ENCODE peak calls at places on chromosome 18, in four cellular contexts. R is neural progenitor cell; P is sigmoid colon; U is naive thymus-derived CD4-positive, alpha-beta T cell. L is an unnamed sample.

GRCh38 chr18:35489913-35490490 is 7.8 kb downstream of the INO80C start:
- DNase-seq in R (no peak), P (no peak), U (no peak), L (no peak)

GRCh38 chr18:26540041-26540628 is 8.2 kb downstream of the KCTD1 start:
- DNase-seq in R (no peak), P (no peak), U (no peak), L (no peak)

GRCh38 chr18:79797518-79798345 is at the start of gene KCNG2:
- DNase-seq in R (peak), P (peak), U (no peak), L (no peak)

GRCh38 chr18:1663879-1664705 is 759.4 kb downstream of the ADCYAP1 start:
- DNase-seq in R (peak), P (no peak), U (no peak), L (no peak)

GRCh38 chr18:715626-716025 is 3.2 kb upstream of the ENOSF1 start:
- DNase-seq in R (no peak), P (no peak), U (no peak), L (peak)

GRCh38 chr18:62187543-62188378 is 706 bp downstream of the RELCH start:
- DNase-seq in R (peak), P (no peak), U (no peak), L (no peak)

GRCh38 chr18:79528296-79528695 is 132.6 kb downstream of the NFATC1 start:
- DNase-seq in R (no peak), P (peak), U (no peak), L (no peak)

GRCh38 chr18:77099501-77100370 is 32.8 kb downstream of the MBP start:
- DNase-seq in R (no peak), P (no peak), U (peak), L (no peak)

GRCh38 chr18:5462227-5462626 is 81.6 kb downstream of the EPB41L3 start:
- DNase-seq in R (no peak), P (no peak), U (no peak), L (no peak)

GRCh38 chr18:45384137-45384998 is 230.9 kb upstream of the SLC14A2 start:
- DNase-seq in R (peak), P (no peak), U (peak), L (no peak)

GRCh38 chr18:13418013-13418710 is 199.6 kb downstream of the LDLRAD4 start:
- DNase-seq in R (no peak), P (no peak), U (no peak), L (no peak)
- H3K27ac ChIP-seq in R (no peak), P (no peak), U (no peak), L (no peak)

GRCh38 chr18:3214855-3215637 is 4.7 kb downstream of the MYOM1 start:
- DNase-seq in R (no peak), P (no peak), U (no peak), L (no peak)
- H3K27ac ChIP-seq in R (no peak), P (no peak), U (no peak), L (no peak)

GRCh38 chr18:69947361-69948106 is at the start of gene CD226:
- DNase-seq in R (no peak), P (no peak), U (peak), L (no peak)
- H3K27ac ChIP-seq in R (no peak), P (no peak), U (peak), L (no peak)

DNA sequence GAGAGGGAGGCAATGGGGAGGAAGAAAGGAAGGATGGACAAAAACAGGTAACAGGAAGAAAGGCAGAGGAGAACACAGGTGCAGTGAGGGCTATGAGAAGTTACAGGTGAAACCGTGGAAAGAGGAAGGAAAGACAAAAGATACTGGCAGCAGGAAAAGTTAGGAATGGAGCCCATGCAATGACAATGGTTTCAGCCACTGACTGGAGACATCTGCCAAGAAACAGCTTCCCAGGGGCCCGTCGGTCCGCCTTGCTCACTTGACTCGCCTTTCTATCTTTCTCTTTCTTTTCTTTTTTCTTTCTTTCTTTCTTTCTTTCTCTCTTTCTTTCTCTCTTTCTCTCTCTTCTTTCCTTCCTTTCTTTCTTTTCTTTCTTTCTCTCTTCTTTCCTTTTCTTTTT is 37.5 kb downstream of the ST8SIA5 start:
- DNase-seq in R (no peak), P (no peak), U (no peak), L (no peak)
- H3K27ac ChIP-seq in R (no peak), P (no peak), U (no peak), L (no peak)

DNA sequence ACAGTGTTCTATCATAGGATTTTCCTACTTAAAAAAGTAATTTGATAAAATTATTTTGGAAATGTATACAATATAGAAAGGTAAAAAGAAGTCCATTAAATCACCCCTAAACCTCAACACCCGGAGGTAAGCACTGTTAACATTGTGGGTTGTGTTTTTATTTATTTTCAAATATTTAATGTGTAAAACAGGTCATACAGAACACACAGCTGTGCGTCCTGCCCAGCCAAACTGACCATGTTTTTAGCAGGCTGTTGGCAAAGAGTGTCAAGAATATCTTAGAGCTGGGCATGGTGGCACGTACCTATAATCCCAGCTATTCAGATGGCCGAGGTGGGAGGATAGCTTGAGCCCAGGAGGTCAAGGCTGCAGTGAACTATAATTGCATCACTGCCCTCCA is 78.8 kb upstream of the ZNF532 start:
- DNase-seq in R (no peak), P (no peak), U (no peak), L (no peak)
- H3K27ac ChIP-seq in R (no peak), P (no peak), U (no peak), L (peak)

GRCh38 chr18:22186484-22186971 is 17.1 kb downstream of the GATA6 start:
- DNase-seq in R (no peak), P (no peak), U (no peak), L (no peak)

GRCh38 chr18:22182884-22183610 is 13.7 kb downstream of the GATA6 start:
- DNase-seq in R (no peak), P (no peak), U (no peak), L (no peak)

GRCh38 chr18:22183647-22184161 is 14.3 kb downstream of the GATA6 start:
- DNase-seq in R (no peak), P (no peak), U (no peak), L (no peak)

GRCh38 chr18:22185298-22185697 is 15.9 kb downstream of the GATA6 start:
- DNase-seq in R (peak), P (no peak), U (no peak), L (no peak)

DNA sequence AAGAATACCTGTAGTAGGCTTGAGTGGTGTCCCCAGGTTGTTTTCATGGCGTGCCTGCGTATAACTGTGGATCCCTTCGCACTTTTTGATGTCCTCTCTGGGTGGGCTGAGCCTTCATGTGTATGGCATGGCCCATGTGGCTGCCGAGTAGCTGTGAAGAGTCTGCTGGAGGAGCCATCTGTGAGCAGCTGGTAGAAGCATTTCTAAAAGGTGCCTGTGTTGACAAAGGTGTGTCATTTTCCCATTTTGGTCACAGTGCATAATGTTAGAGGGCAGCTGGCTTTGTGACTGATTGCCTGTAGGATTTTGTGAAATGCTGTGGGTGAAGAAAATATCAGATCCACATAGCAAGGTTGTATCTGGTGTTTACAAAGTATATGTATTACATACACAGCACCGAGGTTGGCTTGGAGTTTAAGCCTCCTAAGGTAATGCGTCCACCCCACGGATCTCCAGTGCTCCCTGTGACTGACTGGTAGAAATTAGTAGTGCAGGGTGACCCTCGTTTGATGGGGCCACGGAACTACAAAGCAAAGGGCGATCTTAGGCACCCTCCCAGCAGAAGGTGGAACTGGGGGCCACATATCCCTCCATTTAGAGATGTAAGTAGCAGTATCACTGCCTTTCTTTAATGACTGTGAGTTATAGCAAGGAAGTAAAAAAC is 16.5 kb downstream of the GATA6 start:
- DNase-seq in R (no peak), P (no peak), U (no peak), L (no peak)
- H3K27ac ChIP-seq in R (no peak), P (no peak), U (no peak), L (no peak)

DNA sequence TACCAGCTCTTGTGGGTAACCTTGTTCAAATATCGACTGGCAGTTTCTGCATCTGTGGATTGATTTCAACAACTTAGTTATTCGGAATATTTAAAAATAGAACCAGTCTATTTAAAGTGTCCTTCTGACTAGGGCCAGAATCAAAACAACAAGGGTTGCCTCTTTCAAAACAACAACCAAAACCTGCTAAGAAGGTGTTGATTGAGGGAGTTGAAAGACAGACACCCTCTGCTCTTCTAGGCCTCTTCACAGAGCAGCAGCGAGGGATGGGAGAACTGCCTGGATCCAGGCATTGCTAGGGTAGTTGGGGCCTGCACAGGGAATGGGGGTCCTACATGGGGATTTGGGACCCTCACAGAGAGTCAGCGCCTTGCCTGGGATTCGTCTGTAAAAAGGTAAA is 19.8 kb downstream of the TTR start:
- DNase-seq in R (no peak), P (no peak), U (no peak), L (no peak)
- H3K27ac ChIP-seq in R (no peak), P (no peak), U (no peak), L (no peak)

GRCh38 chr18:22170421-22171262 is 1.3 kb downstream of the GATA6 start:
- DNase-seq in R (peak), P (peak), U (no peak), L (peak)
- H3K27ac ChIP-seq in R (no peak), P (peak), U (no peak), L (peak)

L was measured in AG04450.